ENCODE peak calls at places on chromosomes 3 and 15, in nine cellular contexts. S is brain microvascular endothelial cell, I is lower lobe of right lung, T is foreskin fibroblast, M is AG09319, G is activated B cell treated with CpG ODN at 0.5 μM for 24 hours, D is A673, W is GM20000, U is endodermal cell. V is an unnamed sample.
A peak's percentile ranks its signal among the peaks of the same experiment; 100 is the strongest.

GRCh38 chr3:106440672-106441071 is 571.9 kb upstream of the CBLB start:
- DNase-seq in D (peak; percentile 80), U (no peak), S (no peak), W (no peak), T (no peak), M (no peak), I (no peak), G (no peak), V (no peak)

GRCh38 chr3:127479449-127479848 is 111.1 kb downstream of the TPRA1 start:
- DNase-seq in M (no peak), G (no peak), I (no peak), U (peak; percentile 68), D (no peak), W (no peak), S (no peak), T (no peak), V (no peak)

GRCh38 chr3:43996379-43997301 is 245.0 kb upstream of the TOPAZ1 start:
- DNase-seq in I (peak; percentile 54), D (peak; percentile 62), T (peak; percentile 90), M (no peak), G (peak; percentile 42), U (peak; percentile 81), W (peak; percentile 72), S (no peak), V (no peak)

GRCh38 chr3:196726788-196727675 is 12.6 kb upstream of the PAK2 start:
- DNase-seq in W (no peak), T (peak; percentile 69), I (no peak), U (no peak), M (no peak), S (peak; percentile 66), G (no peak), D (no peak), V (no peak)

GRCh38 chr3:116186128-116186527 is 259.2 kb downstream of the LSAMP start:
- DNase-seq in W (no peak), T (no peak), D (no peak), U (no peak), I (no peak), S (no peak), G (no peak), M (no peak), V (no peak)

GRCh38 chr3:112640333-112640863 is 545 bp downstream of the CCDC80 start:
- DNase-seq in D (peak; percentile 32), T (peak; percentile 91), G (no peak), M (no peak), I (no peak), S (peak; percentile 77), W (no peak), U (peak; percentile 59), V (no peak)

GRCh38 chr15:75045332-75046015 is 22.1 kb downstream of the PPCDC start:
- DNase-seq in G (no peak), T (no peak), I (no peak), U (no peak), M (no peak), S (no peak), W (no peak), D (no peak), V (no peak)

GRCh38 chr3:52844290-52844985 is 9.6 kb upstream of the MUSTN1 start:
- DNase-seq in W (no peak), D (no peak), U (no peak), I (no peak), G (no peak), S (no peak), T (no peak), M (no peak), V (no peak)

GRCh38 chr3:23979569-23979968 is 34.5 kb downstream of the NR1D2 start:
- DNase-seq in U (no peak), I (no peak), M (no peak), W (no peak), S (no peak), D (no peak), G (no peak), T (no peak), V (no peak)

GRCh38 chr3:128698211-128699011 is 27.6 kb upstream of the RAB7A start:
- DNase-seq in I (peak; percentile 62), M (no peak), T (peak; percentile 60), S (no peak), D (peak; percentile 50), W (peak; percentile 43), G (peak; percentile 27), U (peak; percentile 81), V (peak; percentile 12)

DNA sequence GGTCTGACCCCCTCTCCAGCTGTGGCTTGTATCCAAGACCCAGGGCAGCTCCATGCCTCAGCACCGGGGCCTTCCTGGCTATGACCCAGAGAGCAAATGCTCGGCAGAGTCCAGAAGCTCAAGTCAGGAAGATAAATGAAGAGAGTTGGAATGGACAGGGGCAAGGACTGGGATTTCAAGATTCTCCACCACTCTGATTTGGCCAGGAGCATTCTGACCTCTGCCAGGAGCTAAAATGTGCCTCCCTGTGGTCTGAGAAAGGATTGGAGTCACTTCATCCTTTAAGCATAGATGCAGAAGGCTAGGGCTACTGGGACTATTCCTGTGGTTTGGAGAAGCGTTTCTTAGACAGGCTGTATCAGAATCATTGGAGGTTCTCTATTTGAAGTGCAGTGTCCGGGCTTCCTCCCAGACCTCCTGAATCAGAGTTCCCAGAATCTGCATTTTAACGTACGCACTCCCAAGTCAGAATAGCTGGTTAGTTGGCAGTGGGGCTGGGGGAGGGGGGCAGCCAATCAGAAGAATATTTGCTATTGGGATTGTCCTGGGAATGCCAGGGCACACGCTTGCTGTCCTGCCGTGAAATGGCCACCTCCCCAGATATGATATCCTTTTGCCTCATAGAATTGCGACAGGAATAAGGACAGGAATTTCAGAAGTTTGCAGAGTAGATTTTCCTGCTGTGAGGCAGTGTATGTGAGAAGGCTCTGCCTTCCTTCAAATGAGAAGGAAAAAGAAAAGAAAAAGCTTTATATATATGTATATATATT is 57.4 kb downstream of the HRH1 start:
- DNase-seq in W (no peak), M (no peak), D (no peak), U (no peak), I (no peak), G (no peak), T (no peak), S (no peak), V (no peak)
- TF ChIP-seq CTCF in W (no peak), M (peak; percentile 28), D (no peak), U (peak; percentile 54), I (no peak), G (no peak), T (peak; percentile 23), S (peak; percentile 46), V (peak; percentile 30)

DNA sequence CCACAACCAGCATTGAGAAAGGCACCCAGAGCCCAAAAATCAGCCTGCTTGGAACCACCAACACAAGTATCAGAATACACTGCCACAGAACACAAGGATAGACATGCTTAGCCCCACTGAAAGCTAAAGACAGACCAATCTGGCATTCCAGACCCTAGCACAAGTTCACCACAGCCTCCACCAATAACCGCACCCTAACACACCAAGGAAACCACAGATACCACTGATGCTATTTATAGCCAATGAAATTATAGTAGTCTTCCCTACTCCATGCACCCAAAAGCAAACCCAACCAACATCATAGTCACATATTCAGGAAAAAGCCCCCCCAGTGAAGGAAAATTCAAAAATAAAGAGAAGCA is 83.9 kb upstream of the STT3B start:
- DNase-seq in W (no peak), M (no peak), T (no peak), G (no peak), D (no peak), U (no peak), S (no peak), I (no peak), V (no peak)
- TF ChIP-seq CTCF in W (no peak), M (no peak), T (no peak), G (no peak), D (no peak), U (peak; percentile 1), S (no peak), I (no peak), V (no peak)

GRCh38 chr15:40845036-40845435 is 1.2 kb downstream of the SPINT1 start:
- DNase-seq in G (no peak), U (no peak), W (no peak), D (no peak), T (no peak), M (no peak), I (no peak), S (no peak), V (no peak)

GRCh38 chr15:40844543-40844981 is 714 bp downstream of the SPINT1 start:
- DNase-seq in G (peak; percentile 49), D (peak; percentile 34), T (peak; percentile 38), W (peak; percentile 84), S (no peak), U (peak; percentile 81), I (peak; percentile 73), M (no peak), V (no peak)

GRCh38 chr15:40845511-40846284 is 1.9 kb downstream of the SPINT1 start:
- DNase-seq in I (peak; percentile 80), T (no peak), S (no peak), W (no peak), G (no peak), U (peak; percentile 80), D (no peak), M (no peak), V (no peak)

GRCh38 chr15:40846846-40847224 is 3.0 kb downstream of the SPINT1 start:
- DNase-seq in G (no peak), I (no peak), D (no peak), T (no peak), U (no peak), W (no peak), M (no peak), S (no peak), V (no peak)

DNA sequence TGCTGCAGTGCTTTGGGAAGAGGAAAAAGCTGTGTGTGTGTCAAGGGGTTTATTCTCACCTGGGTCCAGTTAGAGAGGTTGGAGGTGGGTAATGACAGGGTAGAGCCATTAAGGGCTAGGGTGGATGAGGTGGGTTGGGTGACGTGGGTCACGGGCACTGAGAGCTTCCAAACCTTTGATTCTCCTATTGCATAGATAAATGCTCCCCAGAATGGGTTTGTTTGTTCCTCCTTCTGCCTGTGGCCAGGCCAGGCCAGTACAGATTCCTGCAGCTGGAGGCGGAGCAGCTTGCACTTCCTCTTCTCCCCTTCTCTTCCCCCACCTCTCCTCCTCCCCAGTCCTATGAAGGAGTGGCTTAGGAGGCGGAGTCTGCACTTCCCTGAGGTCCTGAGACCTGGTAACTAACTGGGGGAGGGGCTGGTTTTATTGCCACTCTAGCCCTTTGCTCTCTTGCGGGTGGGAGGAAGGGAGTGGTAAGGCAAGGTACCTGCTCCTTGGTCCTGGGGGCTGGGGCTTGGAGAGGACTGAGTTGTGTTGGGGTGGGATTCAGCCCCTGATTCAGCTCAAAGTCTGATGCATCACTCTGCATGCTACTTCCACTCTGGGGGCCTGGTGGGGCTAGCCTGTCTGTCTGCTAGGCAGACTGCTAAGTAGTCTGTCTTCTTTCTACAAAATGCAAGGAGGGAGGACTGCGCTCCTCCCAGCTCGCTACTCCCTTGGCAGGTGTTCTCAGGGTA is 3.5 kb downstream of the SPINT1 start:
- DNase-seq in G (no peak), D (peak; percentile 62), U (peak; percentile 79), S (peak; percentile 25), T (peak; percentile 17), I (peak; percentile 89), M (no peak), W (peak; percentile 81), V (no peak)
- TF ChIP-seq CTCF in G (no peak), D (no peak), U (no peak), S (no peak), T (no peak), I (no peak), M (no peak), W (no peak), V (no peak)

DNA sequence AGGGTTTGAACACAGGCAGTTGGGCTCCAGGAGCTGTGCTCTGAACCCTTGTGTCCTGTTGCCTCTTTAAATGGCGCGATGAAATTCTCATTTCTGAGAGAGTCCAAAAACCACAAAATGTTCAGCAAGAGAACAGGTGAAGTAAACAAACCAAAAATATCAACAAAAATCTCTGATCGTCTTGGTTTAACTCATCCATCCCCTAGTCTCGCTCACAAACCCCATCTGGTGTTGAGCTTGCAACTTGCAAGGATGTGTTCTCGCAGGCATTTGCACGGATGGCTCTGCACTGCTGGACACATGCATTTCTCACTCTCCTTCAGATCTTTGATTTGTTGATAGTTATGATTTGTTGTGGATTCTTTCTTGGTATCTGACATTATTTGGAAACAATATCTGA is 31.1 kb downstream of the FAH start:
- DNase-seq in W (no peak), S (no peak), G (no peak), I (no peak), M (no peak), U (no peak), D (no peak), T (peak; percentile 53), V (no peak)
- TF ChIP-seq CTCF in W (no peak), S (peak; percentile 49), G (no peak), I (no peak), M (no peak), U (peak; percentile 68), D (peak; percentile 18), T (peak; percentile 27), V (peak; percentile 22)